ENCODE peak calls at places on chromosomes 2 and 18, in eight cellular contexts. P is AG10803; Z is PC-3; G is tibial artery; R is mucosa of descending colon; Q is fibroblast of pulmonary artery; Y is CD4-positive, alpha-beta T cell; J is heart left ventricle. N is an unnamed sample.

GRCh38 chr2:122451040-122451439 is 695.6 kb downstream of the TSN start:
- DNase-seq in P (peak), Z (peak), G (no peak), R (no peak), Q (peak), Y (no peak), J (no peak), N (peak)

GRCh38 chr2:119712571-119712970 is 33.6 kb downstream of the TMEM177 start:
- DNase-seq in P (no peak), Z (no peak), G (no peak), R (no peak), Q (no peak), Y (no peak), J (no peak), N (no peak)

GRCh38 chr18:39453882-39454281 is 1888.3 kb upstream of the CELF4 start:
- DNase-seq in P (peak), Z (no peak), G (no peak), R (no peak), Q (peak), Y (no peak), J (peak), N (no peak)

GRCh38 chr2:55302241-55302640 is 33.2 kb upstream of the MTIF2 start:
- DNase-seq in P (no peak), Z (no peak), G (no peak), R (no peak), Q (no peak), Y (no peak), J (no peak), N (peak)

GRCh38 chr2:121085801-121086200 is 199.2 kb downstream of the TFCP2L1 start:
- DNase-seq in P (no peak), Z (no peak), G (no peak), R (no peak), Q (no peak), Y (no peak), J (no peak), N (no peak)

GRCh38 chr18:44392933-44393332 is 287.8 kb upstream of the SETBP1 start:
- DNase-seq in P (no peak), Z (peak), G (no peak), R (no peak), Q (no peak), Y (no peak), J (no peak), N (no peak)

GRCh38 chr2:62725712-62726055 is 20.2 kb downstream of the EHBP1 start:
- DNase-seq in P (no peak), Z (no peak), G (no peak), R (no peak), Q (no peak), Y (no peak), J (no peak), N (no peak)

GRCh38 chr2:29528891-29529520 is 392.4 kb downstream of the ALK start:
- DNase-seq in P (peak), Z (peak), G (no peak), R (peak), Q (peak), Y (no peak), J (peak), N (no peak)

GRCh38 chr2:7736646-7737305 is 819.6 kb downstream of the RNF144A start:
- DNase-seq in P (peak), Z (peak), G (no peak), R (no peak), Q (no peak), Y (no peak), J (no peak), N (no peak)

GRCh38 chr2:128403814-128404708 is 85.4 kb upstream of the HS6ST1 start:
- DNase-seq in P (no peak), Z (no peak), G (peak), R (no peak), Q (no peak), Y (no peak), J (no peak), N (no peak)

GRCh38 chr18:43247944-43248343 is 29.3 kb downstream of the SYT4 start:
- DNase-seq in P (no peak), Z (no peak), G (no peak), R (no peak), Q (peak), Y (no peak), J (no peak), N (no peak)

GRCh38 chr18:9101730-9102390 is 639 bp upstream of the NDUFV2 start:
- DNase-seq in P (peak), Z (peak), G (no peak), R (no peak), Q (peak), Y (no peak), J (no peak), N (peak)

GRCh38 chr18:13386891-13387801 is 168.6 kb downstream of the LDLRAD4 start:
- DNase-seq in P (no peak), Z (no peak), G (no peak), R (no peak), Q (no peak), Y (no peak), J (no peak), N (no peak)

GRCh38 chr2:149473538-149473937 is 114.0 kb downstream of the MMADHC start:
- DNase-seq in P (no peak), Z (no peak), G (no peak), R (no peak), Q (no peak), Y (no peak), J (no peak), N (no peak)

GRCh38 chr2:199477277-199477834 is 19.6 kb upstream of the SATB2 start:
- DNase-seq in P (no peak), Z (no peak), G (no peak), R (no peak), Q (no peak), Y (no peak), J (no peak), N (no peak)

GRCh38 chr2:99404039-99404799 is 67.0 kb downstream of the EIF5B start:
- DNase-seq in P (no peak), Z (peak), G (no peak), R (no peak), Q (no peak), Y (no peak), J (no peak), N (no peak)

GRCh38 chr2:68714866-68715265 is 19.7 kb upstream of the ARHGAP25 start:
- DNase-seq in P (no peak), Z (no peak), G (peak), R (peak), Q (no peak), Y (no peak), J (peak), N (peak)

GRCh38 chr18:78169487-78169886 is 810.1 kb upstream of the SALL3 start:
- DNase-seq in P (no peak), Z (no peak), G (no peak), R (no peak), Q (no peak), Y (no peak), J (no peak), N (no peak)

GRCh38 chr2:189466656-189467055 is 25.4 kb downstream of the WDR75 start:
- DNase-seq in P (peak), Z (peak), G (no peak), R (no peak), Q (peak), Y (no peak), J (no peak), N (no peak)

GRCh38 chr2:75053484-75054112 is 95.2 kb downstream of the POLE4 start:
- DNase-seq in P (no peak), Z (peak), G (no peak), R (no peak), Q (peak), Y (no peak), J (no peak), N (peak)

GRCh38 chr2:26469092-26469710 is 8.7 kb downstream of the OTOF start:
- DNase-seq in P (peak), Z (peak), G (no peak), R (peak), Q (peak), Y (peak), J (no peak), N (peak)

GRCh38 chr18:49013961-49014604 is 63.3 kb upstream of the SMAD7 start:
- DNase-seq in P (no peak), Z (no peak), G (no peak), R (no peak), Q (no peak), Y (no peak), J (no peak), N (no peak)

GRCh38 chr2:206158563-206159345 is 490 bp downstream of the NDUFS1 start:
- DNase-seq in P (peak), Z (peak), G (no peak), R (no peak), Q (peak), Y (no peak), J (no peak), N (no peak)

GRCh38 chr18:61551586-61551985 is 218.4 kb downstream of the CDH20 start:
- DNase-seq in P (peak), Z (peak), G (no peak), R (no peak), Q (peak), Y (no peak), J (no peak), N (peak)

GRCh38 chr2:229601396-229601795 is 113.0 kb downstream of the DNER start:
- DNase-seq in P (no peak), Z (peak), G (no peak), R (no peak), Q (no peak), Y (no peak), J (no peak), N (no peak)

GRCh38 chr2:70357076-70358071 is 55.5 kb upstream of the FAM136A start:
- DNase-seq in P (peak), Z (peak), G (no peak), R (no peak), Q (peak), Y (no peak), J (no peak), N (no peak)

GRCh38 chr2:66714651-66715050 is 279.7 kb downstream of the MEIS1 start:
- DNase-seq in P (peak), Z (no peak), G (no peak), R (no peak), Q (no peak), Y (no peak), J (no peak), N (no peak)

GRCh38 chr18:31684279-31685096 is at the start of gene B4GALT6:
- DNase-seq in P (peak), Z (peak), G (no peak), R (peak), Q (peak), Y (no peak), J (peak), N (peak)

GRCh38 chr2:172092716-172093415 is 7.6 kb downstream of the DLX1 start:
- DNase-seq in P (no peak), Z (no peak), G (no peak), R (no peak), Q (no peak), Y (no peak), J (no peak), N (peak)

GRCh38 chr18:76256897-76257500 is 238.0 kb downstream of the ZNF516 start:
- DNase-seq in P (peak), Z (peak), G (no peak), R (no peak), Q (peak), Y (no peak), J (no peak), N (no peak)

GRCh38 chr2:42967959-42968674 is 175.7 kb upstream of the HAAO start:
- DNase-seq in P (peak), Z (no peak), G (peak), R (peak), Q (peak), Y (no peak), J (peak), N (no peak)

GRCh38 chr2:25252291-25253152 is 84.1 kb upstream of the POMC start:
- DNase-seq in P (peak), Z (peak), G (peak), R (peak), Q (peak), Y (peak), J (peak), N (peak)

GRCh38 chr2:73914667-73915066 is 12.0 kb upstream of the DGUOK start:
- DNase-seq in P (no peak), Z (no peak), G (no peak), R (no peak), Q (no peak), Y (no peak), J (no peak), N (no peak)

GRCh38 chr2:66201242-66201641 is 233.7 kb upstream of the MEIS1 start:
- DNase-seq in P (no peak), Z (no peak), G (no peak), R (no peak), Q (no peak), Y (no peak), J (no peak), N (no peak)

GRCh38 chr2:26724004-26724750 is 31.7 kb downstream of the KCNK3 start:
- DNase-seq in P (peak), Z (peak), G (peak), R (peak), Q (peak), Y (no peak), J (peak), N (no peak)

GRCh38 chr18:7844418-7844817 is 277.3 kb downstream of the PTPRM start:
- DNase-seq in P (no peak), Z (peak), G (no peak), R (no peak), Q (no peak), Y (no peak), J (no peak), N (no peak)

GRCh38 chr2:81136296-81136695 is 831.7 kb upstream of the LRRTM1 start:
- DNase-seq in P (no peak), Z (no peak), G (no peak), R (no peak), Q (no peak), Y (no peak), J (no peak), N (no peak)

GRCh38 chr18:24089059-24089458 is 49.8 kb upstream of the CABYR start:
- DNase-seq in P (peak), Z (no peak), G (no peak), R (no peak), Q (peak), Y (no peak), J (no peak), N (no peak)
- TF ChIP-seq CTCF in P (no peak), Z (no peak), G (no peak), R (no peak), Q (no peak), Y (no peak), J (no peak), N (no peak)

GRCh38 chr2:898319-898718 is 52.3 kb upstream of the SNTG2 start:
- DNase-seq in P (no peak), Z (peak), G (no peak), R (no peak), Q (no peak), Y (no peak), J (no peak), N (no peak)
- TF ChIP-seq CTCF in P (peak), Z (peak), G (no peak), R (no peak), Q (no peak), Y (no peak), J (no peak), N (no peak)

DNA sequence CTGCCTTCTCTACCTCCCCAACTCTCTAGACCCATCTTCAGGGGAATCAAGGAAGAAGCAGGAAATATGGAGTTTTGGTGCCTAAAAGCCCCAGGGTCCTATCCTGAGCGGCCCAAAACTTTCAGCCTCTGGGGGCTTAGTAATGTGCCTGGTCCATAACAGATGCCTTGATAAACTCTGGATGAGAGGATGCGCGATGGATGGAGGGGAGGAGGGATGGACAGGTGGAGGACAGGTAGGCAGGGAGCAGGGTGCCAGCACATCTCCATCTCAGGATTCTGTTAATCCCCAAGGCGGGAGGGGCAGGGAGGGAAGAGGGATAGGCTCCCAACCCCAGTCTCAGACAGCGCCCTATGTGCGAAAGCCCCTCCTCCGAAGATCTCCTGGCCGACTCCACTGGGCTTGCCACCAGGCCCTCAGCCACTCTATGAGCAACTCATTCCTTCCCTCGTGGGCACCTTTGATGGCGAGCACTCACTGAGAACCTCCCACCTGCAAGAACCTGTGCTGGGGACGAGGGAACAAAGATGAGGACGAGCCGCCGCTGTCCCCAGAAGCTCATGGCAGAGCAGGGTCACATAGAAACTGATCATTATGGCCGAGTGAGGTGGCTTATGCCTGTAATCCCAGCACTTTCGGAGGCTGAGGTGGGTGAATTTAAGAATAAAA is 23.1 kb downstream of the HS1BP3 start:
- DNase-seq in P (no peak), Z (no peak), G (no peak), R (peak), Q (no peak), Y (no peak), J (peak), N (no peak)
- TF ChIP-seq CTCF in P (no peak), Z (no peak), G (no peak), R (no peak), Q (no peak), Y (no peak), J (no peak), N (no peak)

GRCh38 chr2:231394201-231395141 is 1.0 kb upstream of the B3GNT7 start:
- DNase-seq in P (no peak), Z (peak), G (no peak), R (peak), Q (no peak), Y (no peak), J (no peak), N (peak)

GRCh38 chr2:231392431-231393148 is 2.9 kb upstream of the B3GNT7 start:
- DNase-seq in P (no peak), Z (no peak), G (no peak), R (no peak), Q (no peak), Y (no peak), J (no peak), N (no peak)

GRCh38 chr2:231395188-231396057 is at the start of gene B3GNT7:
- DNase-seq in P (no peak), Z (no peak), G (no peak), R (peak), Q (no peak), Y (no peak), J (no peak), N (peak)

GRCh38 chr2:231391981-231392380 is 3.5 kb upstream of the B3GNT7 start:
- DNase-seq in P (no peak), Z (no peak), G (no peak), R (no peak), Q (no peak), Y (no peak), J (no peak), N (no peak)

DNA sequence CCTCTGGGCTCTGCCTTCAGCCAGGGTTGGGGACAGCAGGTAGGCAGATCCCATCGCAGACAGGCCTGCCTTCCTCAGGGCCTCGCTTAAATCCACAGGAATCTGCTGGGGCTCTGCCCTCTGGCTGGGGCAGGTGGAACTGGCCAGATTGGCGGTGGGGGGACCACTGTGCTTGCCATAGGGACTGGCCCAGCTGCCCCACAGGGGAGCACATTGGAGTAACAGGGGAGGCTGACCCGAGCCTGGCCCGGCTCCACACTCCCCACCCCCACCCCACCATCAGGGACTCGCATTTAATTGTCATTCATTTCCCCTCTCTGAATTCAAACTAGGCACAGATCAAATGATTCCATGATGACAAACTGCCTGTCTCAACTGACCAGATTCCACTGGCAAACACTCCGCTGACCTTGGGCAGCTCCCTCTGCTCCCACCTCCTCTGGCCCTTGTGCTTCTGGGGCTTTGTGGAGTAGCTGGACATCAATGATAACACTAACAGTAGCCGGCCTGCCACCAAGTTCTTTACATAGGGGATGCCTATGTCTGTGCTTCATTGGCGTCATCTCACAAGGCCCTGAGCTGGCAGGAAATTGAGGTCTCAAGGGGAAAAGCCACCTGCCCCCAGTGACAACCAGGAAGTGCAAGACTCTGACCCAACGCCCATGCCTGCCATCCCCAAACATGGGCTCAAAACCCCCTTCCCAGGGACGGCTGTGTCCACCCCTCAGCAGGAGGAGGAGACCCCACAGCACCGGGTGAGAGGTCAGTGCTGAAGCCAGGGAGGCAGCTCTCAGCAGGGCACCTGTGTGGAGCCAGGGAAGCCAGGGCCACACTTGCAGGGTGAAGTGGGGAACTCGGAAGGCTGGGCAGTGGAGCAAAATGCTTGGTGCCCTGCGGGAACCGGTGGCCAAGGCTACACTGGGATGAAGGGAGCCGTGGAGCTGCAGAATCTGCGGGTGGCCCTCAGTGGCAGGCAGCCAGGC is 2.1 kb upstream of the B3GNT7 start:
- DNase-seq in P (no peak), Z (no peak), G (no peak), R (no peak), Q (no peak), Y (no peak), J (no peak), N (peak)
- TF ChIP-seq CTCF in P (no peak), Z (peak), G (no peak), R (peak), Q (peak), Y (no peak), J (no peak), N (peak)

DNA sequence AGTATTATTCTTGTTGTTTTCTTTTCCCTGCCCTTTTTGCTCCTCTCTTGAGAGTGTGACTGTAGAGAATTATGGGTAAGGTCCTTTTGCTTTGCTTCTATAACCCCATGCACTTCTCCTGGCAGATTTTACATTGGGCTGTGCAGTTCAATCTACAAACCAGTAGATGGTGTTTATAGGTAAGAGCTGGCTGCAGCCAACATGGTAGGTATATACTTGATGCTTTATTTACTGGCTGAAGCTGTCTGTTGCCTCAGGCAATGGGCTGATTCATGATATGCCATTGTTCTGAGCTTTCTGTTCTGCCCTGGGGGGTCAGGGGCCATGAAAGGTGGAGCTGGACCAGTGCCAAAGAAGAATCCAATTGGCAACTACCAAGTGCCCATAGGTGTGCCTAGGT is 48.3 kb upstream of the MYL1 start:
- DNase-seq in P (no peak), Z (peak), G (no peak), R (no peak), Q (no peak), Y (no peak), J (no peak), N (no peak)
- TF ChIP-seq CTCF in P (no peak), Z (peak), G (no peak), R (no peak), Q (no peak), Y (no peak), J (no peak), N (no peak)

DNA sequence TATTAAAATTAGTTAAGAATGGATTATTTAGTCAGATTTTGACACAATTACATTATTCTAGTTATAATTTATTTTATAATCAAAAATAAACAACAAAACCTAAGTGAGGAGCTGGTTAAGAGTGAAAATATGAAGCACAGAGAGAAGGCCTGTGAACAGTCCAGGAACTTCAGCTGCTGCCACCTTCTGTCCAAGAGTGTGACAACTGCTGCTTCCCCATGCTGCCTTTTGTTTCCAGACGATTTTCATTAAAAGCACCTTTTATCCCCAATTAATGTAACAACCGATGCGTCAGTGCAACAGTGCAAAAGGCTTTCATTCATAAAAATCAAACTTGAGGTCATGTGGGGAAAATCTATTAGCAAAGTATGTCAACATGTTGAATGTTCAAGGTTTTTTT is 363.6 kb downstream of the CTNNA2 start:
- DNase-seq in P (peak), Z (peak), G (no peak), R (no peak), Q (no peak), Y (no peak), J (no peak), N (peak)
- TF ChIP-seq CTCF in P (peak), Z (peak), G (no peak), R (no peak), Q (no peak), Y (no peak), J (no peak), N (no peak)

GRCh38 chr2:186690796-186691195 is 3.1 kb upstream of the FAM171B start:
- DNase-seq in P (no peak), Z (peak), G (no peak), R (no peak), Q (peak), Y (no peak), J (no peak), N (no peak)
- TF ChIP-seq CTCF in P (no peak), Z (no peak), G (no peak), R (no peak), Q (no peak), Y (no peak), J (no peak), N (no peak)